ENCODE peak calls at places on chromosome 14, in five cellular contexts. N is pancreas, Z is upper lobe of right lung, T is hepatocyte, F is omental fat pad. E is an unnamed sample.

GRCh38 chr14:24900281-24900868 is 149.6 kb downstream of the STXBP6 start:
- DNase-seq in N (no peak), Z (no peak), T (no peak), F (no peak), E (no peak)

GRCh38 chr14:94307410-94307992 is 14.4 kb upstream of the SERPINA10 start:
- DNase-seq in N (no peak), Z (no peak), T (peak), F (no peak), E (peak)

GRCh38 chr14:55739967-55740707 is 160.1 kb downstream of the KTN1 start:
- DNase-seq in N (peak), Z (no peak), T (no peak), F (no peak), E (no peak)

GRCh38 chr14:64755661-64756265 is 51.5 kb downstream of the PLEKHG3 start:
- DNase-seq in N (no peak), Z (no peak), T (peak), F (no peak), E (peak)

GRCh38 chr14:73221945-73222344 is 15.4 kb upstream of the PAPLN start:
- DNase-seq in N (no peak), Z (no peak), T (no peak), F (no peak), E (no peak)

GRCh38 chr14:104329793-104330192 is 191.4 kb downstream of the KIF26A start:
- DNase-seq in N (no peak), Z (no peak), T (no peak), F (no peak), E (no peak)

GRCh38 chr14:70789361-70789760 is 20.0 kb downstream of the MAP3K9 start:
- DNase-seq in N (no peak), Z (peak), T (no peak), F (no peak), E (no peak)

GRCh38 chr14:105343194-105343593 is 28.6 kb downstream of the PACS2 start:
- DNase-seq in N (no peak), Z (no peak), T (no peak), F (no peak), E (no peak)

GRCh38 chr14:75450381-75451276 is 22.8 kb downstream of the JDP2 start:
- DNase-seq in N (peak), Z (no peak), T (peak), F (no peak), E (peak)

GRCh38 chr14:21874167-21874566 is 200.5 kb upstream of the OR4E1 start:
- DNase-seq in N (no peak), Z (no peak), T (no peak), F (no peak), E (no peak)

GRCh38 chr14:95509512-95509911 is 6.9 kb downstream of the SYNE3 start:
- DNase-seq in N (no peak), Z (no peak), T (no peak), F (no peak), E (no peak)

GRCh38 chr14:74571901-74572828 is 39.9 kb downstream of the LTBP2 start:
- DNase-seq in N (no peak), Z (no peak), T (peak), F (no peak), E (no peak)

GRCh38 chr14:69356903-69357543 is 41.1 kb downstream of the ERH start:
- DNase-seq in N (no peak), Z (no peak), T (no peak), F (no peak), E (no peak)

GRCh38 chr14:92352158-92352985 is 29.4 kb downstream of the SLC24A4 start:
- DNase-seq in N (no peak), Z (no peak), T (no peak), F (no peak), E (peak)
- TF ChIP-seq CTCF in N (no peak), Z (peak), T (peak), F (no peak), E (no peak)

GRCh38 chr14:54488646-54489317 is at the start of gene GMFB:
- DNase-seq in N (peak), Z (peak), T (peak), F (peak), E (peak)

GRCh38 chr14:54490448-54490805 is 1.6 kb upstream of the GMFB start:
- DNase-seq in N (no peak), Z (no peak), T (no peak), F (no peak), E (no peak)

GRCh38 chr14:54488318-54488645 is 498 bp downstream of the GMFB start:
- DNase-seq in N (no peak), Z (no peak), T (no peak), F (no peak), E (no peak)

GRCh38 chr14:54489731-54490447 is 1.1 kb upstream of the GMFB start:
- DNase-seq in N (no peak), Z (no peak), T (no peak), F (no peak), E (no peak)

DNA sequence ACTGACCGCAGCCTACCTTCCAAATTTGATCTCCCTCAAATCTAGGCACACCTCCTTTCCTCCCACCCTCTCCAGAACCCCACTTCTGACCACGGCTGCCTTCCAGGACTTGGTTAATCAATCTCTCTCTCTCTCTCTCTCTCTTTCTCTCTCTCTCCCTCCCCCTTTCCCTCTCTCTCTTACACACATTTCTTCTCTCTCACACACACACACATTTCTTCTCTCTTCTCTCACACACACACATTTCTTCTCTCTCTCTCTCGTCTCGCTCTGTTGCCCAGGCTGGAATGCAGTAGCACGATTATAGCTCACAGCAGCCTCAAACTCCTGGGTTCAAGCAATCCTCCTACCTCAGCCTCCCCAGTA is 521 bp upstream of the GMFB start:
- DNase-seq in N (no peak), Z (no peak), T (no peak), F (no peak), E (no peak)
- TF ChIP-seq CTCF in N (no peak), Z (no peak), T (no peak), F (no peak), E (no peak)

DNA sequence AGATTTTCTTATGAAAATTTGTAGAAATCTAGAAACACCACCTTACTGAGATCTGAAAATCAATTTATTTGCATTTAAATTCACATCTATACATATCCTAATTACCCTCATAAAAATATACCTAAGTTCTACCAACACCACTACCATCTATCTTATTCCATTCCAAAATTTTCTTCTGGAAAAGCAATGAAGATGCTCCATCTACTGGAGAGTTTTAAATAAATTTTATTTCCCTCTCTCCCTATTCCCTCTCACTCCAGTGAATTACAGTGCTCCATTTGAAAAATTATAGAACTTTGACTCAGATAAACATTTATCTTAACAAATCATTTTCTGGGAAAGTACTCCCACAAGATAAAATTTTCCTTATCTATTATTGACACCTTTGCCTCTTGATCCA is 2.3 kb upstream of the C14orf39 start:
- DNase-seq in N (no peak), Z (no peak), T (no peak), F (no peak), E (no peak)
- TF ChIP-seq CTCF in N (no peak), Z (no peak), T (peak), F (no peak), E (peak)

GRCh38 chr14:29030121-29030520 is 263.5 kb downstream of the FOXG1 start:
- DNase-seq in N (no peak), Z (no peak), T (no peak), F (no peak), E (no peak)

GRCh38 chr14:29030970-29031369 is 264.4 kb downstream of the FOXG1 start:
- DNase-seq in N (no peak), Z (no peak), T (no peak), F (no peak), E (no peak)

DNA sequence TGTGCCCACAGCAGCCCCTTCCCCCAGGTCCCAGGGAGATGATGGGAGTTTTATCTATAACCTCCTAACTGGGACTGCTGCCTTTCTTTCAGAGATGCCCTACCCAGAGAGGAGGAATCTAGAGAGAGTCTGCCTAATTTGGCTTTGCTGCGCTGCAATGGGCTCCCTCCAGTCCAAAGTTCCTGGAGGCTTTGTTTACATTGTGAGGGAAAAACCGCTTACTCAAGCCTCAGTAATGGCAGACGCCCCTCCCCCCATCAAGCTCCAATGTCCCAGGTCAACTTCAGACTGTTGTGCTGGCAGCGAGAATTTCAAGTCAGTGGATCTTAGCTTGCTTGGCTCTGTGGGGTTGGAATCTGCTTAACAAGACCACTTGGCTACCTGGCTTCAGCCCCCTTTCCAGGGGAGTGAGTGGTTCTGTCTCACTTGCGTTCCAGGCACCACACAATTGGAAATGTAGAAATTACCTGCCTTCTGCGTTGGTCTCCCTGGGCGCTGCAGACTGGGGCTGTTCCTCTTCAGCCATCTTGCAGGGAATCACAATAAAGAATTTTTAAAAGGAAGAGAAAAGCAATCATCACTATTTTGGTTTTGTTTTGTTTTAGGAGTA is 262.5 kb downstream of the FOXG1 start:
- DNase-seq in N (peak), Z (no peak), T (peak), F (no peak), E (peak)
- TF ChIP-seq CTCF in N (no peak), Z (no peak), T (no peak), F (no peak), E (no peak)

GRCh38 chr14:51925980-51926379 is 63.4 kb upstream of the RTRAF start:
- DNase-seq in N (no peak), Z (no peak), T (no peak), F (no peak), E (no peak)

GRCh38 chr14:51926449-51926848 is 62.9 kb upstream of the RTRAF start:
- DNase-seq in N (no peak), Z (no peak), T (no peak), F (no peak), E (no peak)

GRCh38 chr14:51924600-51924999 is 64.2 kb downstream of the GNG2 start:
- DNase-seq in N (no peak), Z (no peak), T (no peak), F (no peak), E (no peak)

GRCh38 chr14:51921026-51921425 is 60.6 kb downstream of the GNG2 start:
- DNase-seq in N (no peak), Z (no peak), T (no peak), F (no peak), E (no peak)

DNA sequence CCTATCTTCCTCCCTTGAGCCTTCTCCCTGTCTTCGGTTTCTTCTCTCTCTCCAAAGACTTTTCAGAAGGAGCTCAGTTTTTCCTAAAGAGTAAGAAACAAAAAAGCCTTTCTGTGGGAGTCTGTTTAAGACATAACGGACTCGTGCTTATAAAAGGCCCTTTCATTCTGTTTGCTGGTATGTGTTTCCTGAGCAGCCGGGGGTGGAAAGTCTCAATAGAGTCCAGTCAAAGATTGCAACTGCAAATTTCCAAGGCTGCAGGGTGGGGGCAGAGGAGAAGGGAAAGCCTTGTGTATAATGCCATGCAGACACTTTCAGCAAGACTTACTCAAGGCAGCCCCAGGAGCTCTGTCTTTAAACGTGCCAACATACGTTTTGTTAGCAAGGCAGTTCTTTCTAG is 62.2 kb downstream of the GNG2 start:
- DNase-seq in N (no peak), Z (no peak), T (peak), F (no peak), E (no peak)
- TF ChIP-seq CTCF in N (no peak), Z (no peak), T (no peak), F (no peak), E (no peak)

GRCh38 chr14:29463727-29464370 is 463.8 kb downstream of the PRKD1 start:
- DNase-seq in N (no peak), Z (no peak), T (no peak), F (no peak), E (no peak)
- TF ChIP-seq CTCF in N (no peak), Z (no peak), T (no peak), F (no peak), E (no peak)

E was measured in Caco-2.